ENCODE peak calls at places on chromosomes 2 and 18, in eight cellular contexts. X, I, J, W, R, N, O and K are unnamed samples.

GRCh38 chr2:197575987-197576386 is 60.1 kb downstream of the MOB4 start:
- DNase-seq in J (no peak), O (no peak), W (no peak), N (no peak), I (no peak), X (no peak), R (no peak), K (no peak)

GRCh38 chr2:121709776-121710469 is 26.8 kb downstream of the NIFK start:
- DNase-seq in N (no peak), O (no peak), I (no peak), J (no peak), W (no peak), X (no peak), R (no peak), K (no peak)

GRCh38 chr2:187553908-187554703 is at the start of gene TFPI:
- DNase-seq in I (no peak), W (no peak), X (peak), J (no peak), N (no peak), R (no peak), O (no peak), K (no peak)

GRCh38 chr18:23063502-23063901 is 71.8 kb upstream of the CABLES1 start:
- DNase-seq in N (no peak), X (no peak), R (no peak), I (no peak), O (no peak), W (no peak), J (no peak), K (no peak)

GRCh38 chr2:16931441-16931840 is 265.8 kb upstream of the CYRIA start:
- DNase-seq in X (no peak), R (no peak), I (no peak), N (no peak), W (no peak), O (no peak), J (no peak), K (no peak)

GRCh38 chr2:226483745-226484619 is 315.6 kb downstream of the IRS1 start:
- DNase-seq in X (peak), N (no peak), I (no peak), J (no peak), R (no peak), W (no peak), O (no peak), K (no peak)

GRCh38 chr2:63047193-63047533 is 3.5 kb upstream of the OTX1 start:
- DNase-seq in R (no peak), O (no peak), I (no peak), N (no peak), J (no peak), X (no peak), W (no peak), K (no peak)

GRCh38 chr18:24534271-24534670 is 73.8 kb downstream of the HRH4 start:
- DNase-seq in R (no peak), J (no peak), N (no peak), I (no peak), X (no peak), W (no peak), O (no peak), K (no peak)

GRCh38 chr18:63683890-63684289 is 18.9 kb upstream of the SERPINB11 start:
- DNase-seq in O (no peak), J (no peak), N (no peak), R (no peak), W (no peak), I (no peak), X (no peak), K (no peak)

GRCh38 chr2:143521404-143521803 is 392.2 kb downstream of the ARHGAP15 start:
- DNase-seq in R (no peak), N (no peak), W (no peak), I (no peak), J (no peak), O (no peak), X (no peak), K (no peak)

GRCh38 chr2:85615413-85615728 is 615 bp upstream of the USP39 start:
- DNase-seq in N (no peak), O (no peak), X (no peak), R (no peak), I (peak), J (no peak), W (no peak), K (no peak)

GRCh38 chr2:235659767-235660322 is 166.0 kb downstream of the AGAP1 start:
- DNase-seq in W (peak), N (no peak), O (no peak), X (peak), R (no peak), I (no peak), J (no peak), K (no peak)

GRCh38 chr2:204850576-204850975 is 305.3 kb downstream of the PARD3B start:
- DNase-seq in W (no peak), O (no peak), X (no peak), I (no peak), N (no peak), R (no peak), J (no peak), K (no peak)

GRCh38 chr18:27298215-27298804 is 113.2 kb upstream of the CHST9 start:
- DNase-seq in I (no peak), J (no peak), W (peak), N (no peak), R (no peak), O (no peak), X (no peak), K (no peak)

GRCh38 chr2:230956827-230957755 is 32.0 kb upstream of the GPR55 start:
- DNase-seq in X (peak), J (peak), W (peak), I (peak), R (peak), O (no peak), N (no peak), K (peak)

GRCh38 chr18:36326771-36327170 is 29.3 kb downstream of the FHOD3 start:
- DNase-seq in J (no peak), W (no peak), O (no peak), R (no peak), N (no peak), I (no peak), X (no peak), K (no peak)

GRCh38 chr18:23453657-23454011 is 547 bp downstream of the RIOK3 start:
- DNase-seq in N (no peak), I (no peak), O (no peak), W (no peak), R (no peak), J (no peak), X (peak), K (peak)

GRCh38 chr2:143513081-143513480 is 383.9 kb downstream of the ARHGAP15 start:
- DNase-seq in X (peak), O (no peak), R (no peak), J (peak), N (no peak), I (no peak), W (no peak), K (peak)

GRCh38 chr2:11028407-11028916 is 116.7 kb downstream of the KCNF1 start:
- DNase-seq in J (no peak), I (no peak), N (no peak), W (no peak), X (no peak), R (no peak), O (no peak), K (no peak)

GRCh38 chr2:98895901-98896300 is 40.1 kb downstream of the CRACDL start:
- DNase-seq in I (no peak), N (no peak), R (peak), O (no peak), X (no peak), W (no peak), J (no peak), K (no peak)

GRCh38 chr18:32847719-32848118 is 74.9 kb upstream of the KLHL14 start:
- DNase-seq in N (no peak), I (no peak), O (no peak), J (no peak), X (no peak), R (no peak), W (no peak), K (no peak)

GRCh38 chr2:213251618-213252017 is 32.6 kb upstream of the SPAG16 start:
- DNase-seq in I (no peak), X (peak), W (peak), R (no peak), J (peak), O (no peak), N (no peak), K (peak)

GRCh38 chr2:153156743-153157142 is 321.8 kb downstream of the RPRM start:
- DNase-seq in W (no peak), R (no peak), I (no peak), N (no peak), X (no peak), J (no peak), O (no peak), K (no peak)

GRCh38 chr18:77105021-77105420 is 27.6 kb downstream of the MBP start:
- DNase-seq in X (no peak), O (no peak), N (no peak), W (no peak), R (peak), J (peak), I (no peak), K (no peak)

GRCh38 chr2:144470334-144470733 is 49.6 kb downstream of the ZEB2 start:
- DNase-seq in W (no peak), O (no peak), R (no peak), N (no peak), J (no peak), X (no peak), I (no peak), K (no peak)